ENCODE peak calls at places on chromosomes 11 and 22, in five cellular contexts. F is activated naive CD8-positive, alpha-beta T cell treated with anti-CD3 and anti-CD28 coated beads, Interleukin-2, amount 10 ng/mL, durations not matched to agents 7 days and 5 days; K is naive B cell; R is mucosa of descending colon; T is lower lobe of right lung. U is an unnamed sample.

GRCh38 chr11:124761301-124762021 is 629 bp downstream of the ESAM start:
- ATAC-seq in K (peak), F (no peak), R (no peak), T (no peak), U (no peak)

GRCh38 chr22:44938886-44939285 is 70.9 kb downstream of the PHF21B start:
- ATAC-seq in K (no peak), R (no peak), F (no peak), T (no peak), U (no peak)

GRCh38 chr11:10450451-10451398 is 4.3 kb upstream of the AMPD3 start:
- ATAC-seq in K (peak), F (peak), R (peak), T (peak), U (peak)

GRCh38 chr11:61683961-61684869 is 4.0 kb downstream of the DAGLA start:
- ATAC-seq in T (no peak), K (peak), R (no peak), F (peak), U (no peak)

GRCh38 chr22:40746428-40747220 is 67.3 kb downstream of the MCHR1 start:
- ATAC-seq in T (no peak), R (no peak), K (no peak), F (no peak), U (peak)

GRCh38 chr22:23265389-23265700 is 85.0 kb downstream of the BCR start:
- ATAC-seq in R (no peak), K (no peak), T (no peak), F (no peak), U (no peak)

GRCh38 chr22:27997538-27997937 is 78.5 kb upstream of the PITPNB start:
- ATAC-seq in F (no peak), T (no peak), R (no peak), K (no peak), U (no peak)

GRCh38 chr11:79098096-79098495 is 342.7 kb downstream of the TENM4 start:
- ATAC-seq in K (no peak), R (no peak), T (no peak), F (no peak), U (no peak)

GRCh38 chr11:304915-305833 is 2.4 kb upstream of the IFITM2 start:
- ATAC-seq in R (peak), F (no peak), T (no peak), K (peak), U (no peak)

GRCh38 chr11:61460986-61461385 is 31.1 kb downstream of the SDHAF2 start:
- ATAC-seq in T (no peak), F (no peak), R (no peak), K (no peak), U (no peak)

GRCh38 chr22:43440103-43440387 is 28.2 kb downstream of the MPPED1 start:
- ATAC-seq in K (no peak), F (no peak), T (no peak), R (no peak), U (no peak)

GRCh38 chr11:102798012-102798746 is at the start of gene MMP1:
- ATAC-seq in K (no peak), F (no peak), R (peak), T (no peak), U (peak)

GRCh38 chr11:64833509-64833908 is 10.9 kb downstream of the CDC42BPG start:
- ATAC-seq in R (no peak), F (no peak), K (no peak), T (no peak), U (no peak)

GRCh38 chr11:110582728-110583432 is 129.4 kb downstream of the ARHGAP20 start:
- ATAC-seq in T (no peak), K (no peak), R (peak), F (no peak), U (no peak)

GRCh38 chr11:33000181-33000580 is 15.5 kb upstream of the DEPDC7 start:
- ATAC-seq in T (no peak), F (no peak), R (no peak), K (no peak), U (no peak)